ENCODE peak calls at places on chromosomes 16 and 17, in four cellular contexts. J is H7, N is left cardiac atrium, Z is hepatic stellate cell. C is an unnamed sample.
A peak's percentile ranks its signal among the peaks of the same experiment; 100 is the strongest.

GRCh38 chr17:64291268-64291851 is 28.3 kb upstream of the TEX2 start:
- DNase-seq in J (no peak), Z (no peak), N (no peak), C (peak; percentile 69)

GRCh38 chr16:67528870-67529638 is 425 bp downstream of the RIPOR1 start:
- DNase-seq in Z (peak; percentile 66), N (peak; percentile 67), J (peak; percentile 87), C (peak; percentile 63)

GRCh38 chr17:54948380-54948779 is 20.1 kb downstream of the COX11 start:
- DNase-seq in Z (peak; percentile 63), J (no peak), N (no peak), C (no peak)

GRCh38 chr17:292016-292415 is 60.6 kb downstream of the RPH3AL start:
- DNase-seq in N (peak; percentile 10), J (no peak), Z (no peak), C (no peak)

GRCh38 chr17:65039349-65039988 is 17.1 kb downstream of the GNA13 start:
- DNase-seq in J (no peak), N (no peak), Z (no peak), C (no peak)

GRCh38 chr16:53456625-53457024 is 22.4 kb downstream of the RBL2 start:
- DNase-seq in Z (no peak), J (no peak), N (no peak), C (peak; percentile 3)

GRCh38 chr17:40251576-40251975 is 32.5 kb downstream of the WIPF2 start:
- DNase-seq in N (no peak), J (no peak), Z (peak; percentile 69), C (no peak)

GRCh38 chr17:40191237-40192208 is 14.3 kb downstream of the RAPGEFL1 start:
- DNase-seq in Z (peak; percentile 84), N (peak; percentile 80), J (peak; percentile 92), C (peak; percentile 88)

GRCh38 chr16:87392823-87393679 is 915 bp downstream of the MAP1LC3B start:
- DNase-seq in J (no peak), Z (peak; percentile 50), N (peak; percentile 55), C (peak; percentile 71)

GRCh38 chr16:57394444-57394843 is 10.1 kb upstream of the CCL17 start:
- DNase-seq in J (no peak), N (no peak), Z (no peak), C (no peak)

GRCh38 chr16:31385680-31386079 is 7.5 kb upstream of the ITGAD start:
- DNase-seq in J (no peak), Z (no peak), N (no peak), C (no peak)

GRCh38 chr17:78534492-78535284 is 42.5 kb downstream of the DNAH17 start:
- DNase-seq in Z (no peak), N (no peak), J (no peak), C (no peak)

GRCh38 chr17:77124192-77124908 is 16.4 kb upstream of the SEC14L1 start:
- DNase-seq in Z (no peak), J (no peak), N (peak; percentile 32), C (no peak)

GRCh38 chr17:51541215-51541614 is 280.9 kb downstream of the UTP18 start:
- DNase-seq in Z (no peak), N (no peak), J (no peak), C (no peak)

GRCh38 chr16:14378131-14378551 is 251.9 kb downstream of the PARN start:
- DNase-seq in J (peak; percentile 60), N (no peak), Z (peak; percentile 44), C (no peak)

GRCh38 chr16:75928295-75928694 is 202.0 kb upstream of the CPHXL start:
- DNase-seq in Z (no peak), N (no peak), J (no peak), C (no peak)

GRCh38 chr16:56424404-56424765 is 960 bp downstream of the AMFR start:
- DNase-seq in N (no peak), J (no peak), Z (peak; percentile 14), C (peak; percentile 30)

GRCh38 chr16:70710422-70711210 is 24.8 kb upstream of the MTSS2 start:
- DNase-seq in J (no peak), N (no peak), Z (no peak), C (no peak)

GRCh38 chr17:68439656-68440290 is 17.5 kb downstream of the WIPI1 start:
- DNase-seq in J (no peak), N (no peak), Z (no peak), C (no peak)

GRCh38 chr16:75011634-75012307 is 12.9 kb downstream of the ZNRF1 start:
- DNase-seq in J (no peak), N (no peak), Z (peak; percentile 68), C (no peak)

GRCh38 chr17:13337864-13338371 is 263.8 kb downstream of the HS3ST3A1 start:
- DNase-seq in J (no peak), N (no peak), Z (peak; percentile 26), C (peak; percentile 57)

GRCh38 chr17:67400193-67400592 is 23.1 kb downstream of the PITPNC1 start:
- DNase-seq in J (no peak), Z (no peak), N (no peak), C (no peak)

GRCh38 chr16:72786606-72787005 is 261.3 kb downstream of the ZFHX3 start:
- DNase-seq in J (peak; percentile 50), N (no peak), Z (no peak), C (peak; percentile 22)

GRCh38 chr17:68759002-68759342 is 157.8 kb upstream of the FAM20A start:
- DNase-seq in J (no peak), Z (no peak), N (no peak), C (no peak)

GRCh38 chr16:88290850-88291830 is 91.6 kb upstream of the ZNF469 start:
- DNase-seq in Z (no peak), J (peak; percentile 29), N (no peak), C (no peak)

GRCh38 chr17:42288078-42288984 is at the start of gene STAT5A:
- DNase-seq in J (peak; percentile 92), N (peak; percentile 94), Z (peak; percentile 89), C (peak; percentile 86)

GRCh38 chr16:85552980-85553435 is 60.1 kb upstream of the GSE1 start:
- DNase-seq in Z (no peak), N (no peak), J (no peak), C (peak; percentile 86)

GRCh38 chr17:48514483-48514876 is 16.3 kb downstream of the HOXB1 start:
- DNase-seq in J (no peak), N (no peak), Z (no peak), C (no peak)

GRCh38 chr16:68823401-68823800 is 19.9 kb upstream of the TANGO6 start:
- DNase-seq in N (no peak), J (peak; percentile 46), Z (peak; percentile 86), C (peak; percentile 69)